ENCODE peak calls at places on chromosomes 3 and 15, in four cellular contexts. T, W, D and H are unnamed samples.

GRCh38 chr3:40737343-40737742 is 212.6 kb downstream of the ZNF621 start:
- DNase-seq in T (no peak), W (no peak), D (no peak), H (no peak)

GRCh38 chr3:63508305-63508704 is 144.2 kb upstream of the SNTN start:
- DNase-seq in T (no peak), W (no peak), D (no peak), H (no peak)

GRCh38 chr15:72591361-72591760 is 63.1 kb upstream of the GOLGA6B start:
- DNase-seq in T (no peak), W (no peak), D (no peak), H (no peak)

GRCh38 chr3:125102470-125102869 is 46.7 kb upstream of the HEG1 start:
- DNase-seq in T (no peak), W (no peak), D (no peak), H (no peak)

GRCh38 chr3:128445357-128445756 is 21.3 kb downstream of the DNAJB8 start:
- DNase-seq in T (no peak), W (no peak), D (no peak), H (no peak)

GRCh38 chr3:154115332-154115731 is 5.9 kb upstream of the ARHGEF26 start:
- DNase-seq in T (no peak), W (no peak), D (no peak), H (no peak)

GRCh38 chr3:180610981-180611380 is 9.0 kb downstream of the TTC14 start:
- DNase-seq in T (no peak), W (no peak), D (no peak), H (no peak)

GRCh38 chr3:73674280-73674679 is 49.5 kb upstream of the PDZRN3 start:
- DNase-seq in T (no peak), W (no peak), D (no peak), H (no peak)

GRCh38 chr3:192847918-192848317 is 69.7 kb downstream of the MB21D2 start:
- DNase-seq in T (no peak), W (no peak), D (no peak), H (no peak)

GRCh38 chr15:98609144-98609852 is 39.0 kb upstream of the IGF1R start:
- DNase-seq in T (peak; percentile 50), W (no peak), D (no peak), H (no peak)

GRCh38 chr15:77527164-77527778 is 105.4 kb downstream of the LINGO1 start:
- DNase-seq in T (no peak), W (peak; percentile 70), D (no peak), H (peak; percentile 59)

GRCh38 chr3:15632212-15632580 is 30.7 kb downstream of the BTD start:
- DNase-seq in T (no peak), W (no peak), D (no peak), H (no peak)

GRCh38 chr3:107857854-107858253 is 233.0 kb downstream of the CD47 start:
- DNase-seq in T (no peak), W (no peak), D (no peak), H (no peak)

GRCh38 chr15:44193651-44194396 is 1.2 kb downstream of the FRMD5 start:
- DNase-seq in T (peak; percentile 62), W (no peak), D (no peak), H (peak; percentile 12)

GRCh38 chr3:181879926-181880325 is 168.2 kb downstream of the SOX2 start:
- DNase-seq in T (no peak), W (no peak), D (no peak), H (no peak)

GRCh38 chr15:60699845-60700244 is 220.9 kb upstream of the ICE2 start:
- DNase-seq in T (no peak), W (no peak), D (no peak), H (no peak)

GRCh38 chr15:74780983-74781672 is 752 bp upstream of the CSK start:
- DNase-seq in T (no peak), W (no peak), D (no peak), H (no peak)

GRCh38 chr15:63708141-63708772 is 111.1 kb downstream of the FBXL22 start:
- DNase-seq in T (no peak), W (no peak), D (no peak), H (no peak)

GRCh38 chr3:116085456-116085855 is 359.8 kb downstream of the LSAMP start:
- DNase-seq in T (no peak), W (no peak), D (no peak), H (no peak)

GRCh38 chr3:111723293-111723963 is 128.3 kb upstream of the ZBED2 start:
- DNase-seq in T (no peak), W (no peak), D (no peak), H (no peak)

GRCh38 chr3:86929046-86929445 is 61.9 kb downstream of the VGLL3 start:
- DNase-seq in T (no peak), W (no peak), D (no peak), H (no peak)

GRCh38 chr3:149581681-149582349 is 76.0 kb downstream of the WWTR1 start:
- DNase-seq in T (no peak), W (no peak), D (no peak), H (no peak)

GRCh38 chr3:150303776-150304175 is 104.3 kb upstream of the TSC22D2 start:
- DNase-seq in T (no peak), W (peak; percentile 20), D (peak; percentile 4), H (peak; percentile 43)

GRCh38 chr3:147405552-147406254 is 640 bp downstream of the ZIC4 start:
- DNase-seq in T (peak; percentile 47), W (no peak), D (no peak), H (no peak)

GRCh38 chr3:30324587-30324986 is 281.8 kb upstream of the TGFBR2 start:
- DNase-seq in T (no peak), W (no peak), D (no peak), H (peak; percentile 26)

GRCh38 chr3:63061449-63061848 is 186.2 kb upstream of the CADPS start:
- DNase-seq in T (no peak), W (no peak), D (no peak), H (no peak)

GRCh38 chr3:55322649-55323048 is 164.5 kb downstream of the WNT5A start:
- DNase-seq in T (no peak), W (no peak), D (no peak), H (no peak)

GRCh38 chr3:144112036-144112435 is 140.4 kb downstream of the DIPK2A start:
- DNase-seq in T (no peak), W (no peak), D (no peak), H (no peak)

GRCh38 chr3:142962520-142963265 is 781 bp downstream of the PAQR9 start:
- DNase-seq in T (peak; percentile 77), W (no peak), D (no peak), H (peak; percentile 32)

GRCh38 chr3:13167064-13167743 is 94.0 kb upstream of the IQSEC1 start:
- DNase-seq in T (no peak), W (no peak), D (no peak), H (no peak)

GRCh38 chr3:128395500-128396125 is 71.1 kb downstream of the DNAJB8 start:
- DNase-seq in T (no peak), W (no peak), D (no peak), H (no peak)

GRCh38 chr3:111926266-111926676 is 52.6 kb upstream of the ABHD10 start:
- DNase-seq in T (no peak), W (no peak), D (no peak), H (no peak)

GRCh38 chr3:50519471-50520089 is 16.1 kb upstream of the CACNA2D2 start:
- DNase-seq in T (peak; percentile 95), W (peak; percentile 41), D (no peak), H (peak; percentile 81)
- TF ChIP-seq SUZ12 in T (no peak), W (no peak), D (no peak), H (no peak)

DNA sequence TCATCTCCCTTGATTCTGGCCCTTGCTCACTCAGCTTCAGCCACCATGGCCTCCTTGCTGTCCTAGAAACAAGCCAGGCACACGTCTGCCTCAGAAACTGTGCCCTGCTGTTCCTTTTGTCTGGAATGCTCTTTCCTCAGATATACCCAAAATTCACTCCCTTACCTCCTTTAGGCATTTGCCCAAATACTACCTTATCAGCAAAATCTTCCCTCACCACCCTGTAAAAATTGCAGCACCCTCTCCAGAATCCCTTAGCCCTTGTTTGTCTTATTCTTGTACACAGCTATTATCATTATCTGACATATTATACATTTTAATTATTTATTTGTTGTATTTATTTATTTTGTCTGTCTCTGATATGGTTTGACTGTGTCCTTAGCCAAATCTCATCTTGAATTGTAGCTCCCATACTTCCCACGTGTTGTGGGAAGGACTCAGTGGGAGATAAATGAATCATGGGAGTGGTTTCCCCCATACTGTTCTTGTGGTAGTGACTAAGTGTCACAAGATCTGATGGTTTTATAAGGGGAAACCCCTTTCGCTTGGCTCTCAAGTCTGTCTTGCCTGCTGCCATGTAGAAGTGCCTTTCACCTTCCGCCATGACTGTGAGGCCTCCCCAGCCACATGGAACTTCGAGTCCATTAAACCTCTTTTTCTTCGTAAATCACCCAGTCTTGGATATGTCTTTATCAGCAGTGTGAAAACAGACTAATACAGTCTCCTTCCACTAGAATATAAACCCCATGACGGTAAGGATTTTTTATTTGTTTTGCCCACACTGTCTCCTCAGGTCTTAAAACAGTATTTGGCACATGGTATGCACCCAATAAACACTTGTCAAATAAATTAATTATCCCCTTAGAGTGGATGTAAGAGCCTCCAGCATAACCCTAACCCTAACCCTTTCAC is 60.0 kb upstream of the STT3B start:
- DNase-seq in T (no peak), W (no peak), D (no peak), H (no peak)
- TF ChIP-seq SP1 in T (no peak), W (no peak), D (no peak), H (no peak)

GRCh38 chr3:159189994-159190669 is 388.3 kb downstream of the MFSD1 start:
- DNase-seq in T (no peak), W (no peak), D (no peak), H (no peak)
- TF ChIP-seq SUZ12 in T (no peak), W (no peak), D (no peak), H (no peak)

GRCh38 chr15:92391640-92392039 is 2.0 kb upstream of the ST8SIA2 start:
- DNase-seq in T (peak; percentile 60), W (peak; percentile 6), D (no peak), H (peak; percentile 42)
- TF ChIP-seq SP1 in T (no peak), W (no peak), D (no peak), H (no peak)

GRCh38 chr15:39248204-39248603 is 332.7 kb upstream of the THBS1 start:
- DNase-seq in T (no peak), W (peak; percentile 47), D (no peak), H (no peak)
- TF ChIP-seq SUZ12 in T (no peak), W (no peak), D (no peak), H (no peak)

GRCh38 chr3:77372018-77372417 is 332.1 kb downstream of the ROBO2 start:
- DNase-seq in T (no peak), W (no peak), D (no peak), H (no peak)

GRCh38 chr3:77372634-77373346 is 332.9 kb downstream of the ROBO2 start:
- DNase-seq in T (no peak), W (no peak), D (no peak), H (no peak)

GRCh38 chr3:77373619-77374018 is 333.7 kb downstream of the ROBO2 start:
- DNase-seq in T (no peak), W (no peak), D (no peak), H (no peak)

DNA sequence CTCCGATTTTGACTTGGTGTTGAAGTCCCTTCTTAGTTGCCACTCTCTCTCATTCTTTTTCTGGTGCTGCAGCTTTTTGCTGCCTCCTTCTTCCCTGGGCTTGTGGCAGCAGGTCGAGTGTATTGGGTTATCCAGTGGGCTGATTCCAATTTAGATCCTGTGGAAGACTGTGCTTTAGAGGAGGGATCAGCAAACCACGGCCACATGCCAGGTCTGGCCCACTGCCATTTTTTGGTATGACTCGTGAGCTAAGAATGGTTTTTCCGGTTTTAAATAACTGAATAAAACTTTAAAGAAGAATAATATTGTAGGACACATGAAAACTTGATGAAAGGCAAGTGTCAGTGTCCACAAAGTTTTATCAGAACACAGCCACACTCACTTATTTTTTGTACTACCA is 330.5 kb downstream of the ROBO2 start:
- DNase-seq in T (no peak), W (no peak), D (no peak), H (no peak)
- TF ChIP-seq SP1 in T (no peak), W (no peak), D (no peak), H (no peak)

GRCh38 chr15:38768970-38769369 is 204.4 kb upstream of the RASGRP1 start:
- DNase-seq in T (peak; percentile 47), W (no peak), D (no peak), H (peak; percentile 4)
- TF ChIP-seq SUZ12 in T (no peak), W (no peak), D (no peak), H (no peak)